ENCODE peak calls at places on chromosomes 6 and 20, in nine cellular contexts. One of them, this sample, is unnamed.

GRCh38 chr6:151436300-151436699 is 15.6 kb downstream of the RMND1 start:
- DNase-seq in heart right ventricle: no peak
- DNase-seq in AG09309: no peak
- DNase-seq in suprapubic skin: no peak
- DNase-seq in neural progenitor cell: no peak
- DNase-seq in HFF-Myc: no peak
- DNase-seq in SK-N-SH: no peak
- DNase-seq in BJ: no peak
- DNase-seq in fibroblast of lung: no peak
- DNase-seq in this sample: no peak

GRCh38 chr20:18137412-18138265 is at the start of the genes KAT14 and PET117:
- DNase-seq in AG09309: peak
- DNase-seq in SK-N-SH: peak
- DNase-seq in BJ: peak
- DNase-seq in HFF-Myc: peak
- DNase-seq in fibroblast of lung: peak
- DNase-seq in suprapubic skin: peak
- DNase-seq in neural progenitor cell: peak
- DNase-seq in heart right ventricle: peak
- DNase-seq in this sample: peak

GRCh38 chr6:148203970-148204369 is 138.7 kb upstream of the SASH1 start:
- DNase-seq in HFF-Myc: no peak
- DNase-seq in AG09309: peak
- DNase-seq in BJ: no peak
- DNase-seq in suprapubic skin: no peak
- DNase-seq in neural progenitor cell: no peak
- DNase-seq in heart right ventricle: no peak
- DNase-seq in fibroblast of lung: peak
- DNase-seq in SK-N-SH: no peak
- DNase-seq in this sample: no peak

GRCh38 chr20:20341371-20341770 is 26.5 kb upstream of the INSM1 start:
- DNase-seq in fibroblast of lung: no peak
- DNase-seq in HFF-Myc: no peak
- DNase-seq in suprapubic skin: no peak
- DNase-seq in SK-N-SH: peak
- DNase-seq in AG09309: no peak
- DNase-seq in neural progenitor cell: no peak
- DNase-seq in heart right ventricle: no peak
- DNase-seq in BJ: no peak
- DNase-seq in this sample: no peak

GRCh38 chr20:54525906-54526596 is 50.7 kb downstream of the DOK5 start:
- DNase-seq in AG09309: no peak
- DNase-seq in fibroblast of lung: peak
- DNase-seq in HFF-Myc: no peak
- DNase-seq in SK-N-SH: no peak
- DNase-seq in heart right ventricle: no peak
- DNase-seq in neural progenitor cell: peak
- DNase-seq in suprapubic skin: no peak
- DNase-seq in BJ: no peak
- DNase-seq in this sample: no peak

GRCh38 chr6:152356016-152356415 is 281.1 kb downstream of the SYNE1 start:
- DNase-seq in fibroblast of lung: no peak
- DNase-seq in HFF-Myc: no peak
- DNase-seq in neural progenitor cell: no peak
- DNase-seq in suprapubic skin: no peak
- DNase-seq in heart right ventricle: no peak
- DNase-seq in BJ: no peak
- DNase-seq in SK-N-SH: no peak
- DNase-seq in AG09309: no peak
- DNase-seq in this sample: no peak

GRCh38 chr20:54469952-54470351 is 5.4 kb upstream of the DOK5 start:
- DNase-seq in heart right ventricle: no peak
- DNase-seq in SK-N-SH: no peak
- DNase-seq in BJ: no peak
- DNase-seq in HFF-Myc: no peak
- DNase-seq in suprapubic skin: no peak
- DNase-seq in AG09309: no peak
- DNase-seq in neural progenitor cell: no peak
- DNase-seq in fibroblast of lung: no peak
- DNase-seq in this sample: no peak

GRCh38 chr20:49395183-49395582 is 87.3 kb downstream of the KCNB1 start:
- DNase-seq in suprapubic skin: peak
- DNase-seq in AG09309: no peak
- DNase-seq in HFF-Myc: no peak
- DNase-seq in SK-N-SH: no peak
- DNase-seq in fibroblast of lung: peak
- DNase-seq in heart right ventricle: no peak
- DNase-seq in neural progenitor cell: no peak
- DNase-seq in BJ: no peak
- DNase-seq in this sample: no peak

GRCh38 chr6:107330190-107330589 is 129.2 kb downstream of the PDSS2 start:
- DNase-seq in fibroblast of lung: no peak
- DNase-seq in suprapubic skin: no peak
- DNase-seq in HFF-Myc: no peak
- DNase-seq in neural progenitor cell: no peak
- DNase-seq in SK-N-SH: no peak
- DNase-seq in BJ: no peak
- DNase-seq in heart right ventricle: no peak
- DNase-seq in AG09309: no peak
- DNase-seq in this sample: no peak

GRCh38 chr20:4050581-4050980 is 35.2 kb upstream of the RNF24 start:
- DNase-seq in SK-N-SH: no peak
- DNase-seq in neural progenitor cell: no peak
- DNase-seq in heart right ventricle: no peak
- DNase-seq in fibroblast of lung: no peak
- DNase-seq in BJ: no peak
- DNase-seq in HFF-Myc: no peak
- DNase-seq in AG09309: no peak
- DNase-seq in suprapubic skin: no peak
- DNase-seq in this sample: no peak

GRCh38 chr6:167142433-167142761 is 15.4 kb downstream of the GPR31 start:
- DNase-seq in AG09309: no peak
- DNase-seq in fibroblast of lung: no peak
- DNase-seq in suprapubic skin: no peak
- DNase-seq in neural progenitor cell: no peak
- DNase-seq in HFF-Myc: no peak
- DNase-seq in heart right ventricle: no peak
- DNase-seq in BJ: no peak
- DNase-seq in SK-N-SH: no peak
- DNase-seq in this sample: no peak
- H3K4me3 ChIP-seq in AG09309: no peak
- H3K4me3 ChIP-seq in fibroblast of lung: no peak
- H3K4me3 ChIP-seq in suprapubic skin: no peak
- H3K4me3 ChIP-seq in neural progenitor cell: no peak
- H3K4me3 ChIP-seq in HFF-Myc: no peak
- H3K4me3 ChIP-seq in heart right ventricle: no peak
- H3K4me3 ChIP-seq in BJ: no peak
- H3K4me3 ChIP-seq in SK-N-SH: no peak
- H3K4me3 ChIP-seq in this sample: no peak

DNA sequence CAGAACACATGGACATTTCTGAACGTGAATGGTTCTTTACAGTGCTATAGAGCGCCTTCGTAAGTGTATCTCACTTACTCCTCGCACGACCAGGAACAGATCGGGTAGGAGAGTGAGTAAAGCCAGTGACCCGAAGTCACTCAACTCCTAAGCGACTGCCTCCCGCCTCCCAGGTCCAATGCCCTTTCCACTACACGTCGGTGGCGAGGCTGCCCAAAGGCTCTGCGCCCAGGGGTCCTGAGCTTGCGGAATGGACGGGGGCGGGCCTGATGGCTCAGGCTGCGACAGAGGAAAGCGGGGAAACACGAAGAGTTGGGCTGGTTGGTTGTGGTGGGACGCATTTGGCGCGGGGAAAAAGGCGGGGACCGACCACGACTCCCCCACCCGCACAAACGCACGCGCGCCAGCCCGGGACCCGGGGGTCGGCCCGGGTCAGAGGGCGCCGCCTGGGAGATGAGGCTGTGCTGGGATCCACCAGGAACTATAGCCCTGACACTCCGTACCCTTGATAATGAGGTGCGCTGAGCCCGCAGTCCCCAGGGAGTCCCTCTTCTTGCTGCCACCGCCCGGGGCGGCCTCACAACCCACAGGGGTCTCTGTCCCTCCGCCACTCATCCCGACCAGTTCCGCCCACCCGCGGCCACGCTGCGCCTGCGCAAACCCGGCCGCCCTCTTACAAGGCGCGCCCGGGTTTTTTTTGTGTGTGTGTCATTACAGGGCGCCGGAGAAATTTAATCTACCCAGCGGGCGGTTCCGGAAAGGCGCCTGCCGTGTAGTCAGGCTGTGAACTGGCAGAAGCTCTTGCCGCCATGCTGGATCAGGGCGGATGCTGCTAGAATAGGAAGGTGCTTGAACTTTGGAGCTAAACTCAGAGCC is at the start of gene BLOC1S5:
- DNase-seq in SK-N-SH: peak
- DNase-seq in neural progenitor cell: peak
- DNase-seq in heart right ventricle: peak
- DNase-seq in fibroblast of lung: peak
- DNase-seq in BJ: peak
- DNase-seq in HFF-Myc: peak
- DNase-seq in AG09309: peak
- DNase-seq in suprapubic skin: peak
- DNase-seq in this sample: peak
- TF ChIP-seq CTCF in SK-N-SH: peak
- TF ChIP-seq CTCF in neural progenitor cell: no peak
- TF ChIP-seq CTCF in heart right ventricle: no peak
- TF ChIP-seq CTCF in fibroblast of lung: peak
- TF ChIP-seq CTCF in BJ: peak
- TF ChIP-seq CTCF in HFF-Myc: peak
- TF ChIP-seq CTCF in AG09309: no peak
- TF ChIP-seq CTCF in suprapubic skin: no peak
- TF ChIP-seq CTCF in this sample: peak

GRCh38 chr20:59210186-59210585 is 46.6 kb downstream of the ZNF831 start:
- DNase-seq in BJ: no peak
- DNase-seq in suprapubic skin: no peak
- DNase-seq in fibroblast of lung: no peak
- DNase-seq in AG09309: no peak
- DNase-seq in HFF-Myc: no peak
- DNase-seq in SK-N-SH: no peak
- DNase-seq in heart right ventricle: no peak
- DNase-seq in neural progenitor cell: no peak
- DNase-seq in this sample: no peak

GRCh38 chr20:59207742-59208357 is 44.2 kb downstream of the ZNF831 start:
- DNase-seq in suprapubic skin: no peak
- DNase-seq in SK-N-SH: peak
- DNase-seq in heart right ventricle: peak
- DNase-seq in AG09309: no peak
- DNase-seq in BJ: no peak
- DNase-seq in fibroblast of lung: peak
- DNase-seq in neural progenitor cell: peak
- DNase-seq in HFF-Myc: no peak
- DNase-seq in this sample: peak

GRCh38 chr20:59204201-59204894 is 40.7 kb downstream of the ZNF831 start:
- DNase-seq in heart right ventricle: no peak
- DNase-seq in BJ: no peak
- DNase-seq in HFF-Myc: no peak
- DNase-seq in suprapubic skin: no peak
- DNase-seq in SK-N-SH: no peak
- DNase-seq in neural progenitor cell: no peak
- DNase-seq in fibroblast of lung: no peak
- DNase-seq in AG09309: no peak
- DNase-seq in this sample: no peak

GRCh38 chr20:59205044-59205443 is 41.4 kb downstream of the ZNF831 start:
- DNase-seq in HFF-Myc: no peak
- DNase-seq in fibroblast of lung: no peak
- DNase-seq in SK-N-SH: no peak
- DNase-seq in BJ: no peak
- DNase-seq in AG09309: no peak
- DNase-seq in suprapubic skin: no peak
- DNase-seq in heart right ventricle: no peak
- DNase-seq in neural progenitor cell: no peak
- DNase-seq in this sample: no peak

DNA sequence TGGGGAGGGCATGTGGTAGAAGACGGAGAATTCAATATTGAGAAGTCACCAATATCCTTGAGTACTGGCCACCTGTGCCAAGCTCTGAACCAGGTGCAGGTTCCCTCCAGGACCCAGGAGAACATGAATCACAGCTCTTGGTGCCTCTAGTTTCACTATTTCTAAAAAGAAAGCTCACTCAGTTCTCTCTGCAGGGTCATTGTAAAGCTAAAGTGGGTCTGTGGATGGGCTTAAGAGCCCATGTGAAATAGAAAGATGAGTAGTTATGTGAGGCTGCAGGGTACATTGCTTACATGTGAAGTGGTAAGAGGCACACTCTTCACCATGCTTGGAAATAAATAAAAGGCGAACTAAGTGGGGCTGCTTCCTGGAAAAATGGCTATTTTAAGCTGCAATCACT is 43.6 kb downstream of the ZNF831 start:
- DNase-seq in fibroblast of lung: no peak
- DNase-seq in SK-N-SH: no peak
- DNase-seq in BJ: no peak
- DNase-seq in neural progenitor cell: no peak
- DNase-seq in AG09309: no peak
- DNase-seq in HFF-Myc: no peak
- DNase-seq in heart right ventricle: no peak
- DNase-seq in suprapubic skin: no peak
- DNase-seq in this sample: no peak
- H3K4me3 ChIP-seq in fibroblast of lung: no peak
- H3K4me3 ChIP-seq in SK-N-SH: no peak
- H3K4me3 ChIP-seq in BJ: no peak
- H3K4me3 ChIP-seq in neural progenitor cell: no peak
- H3K4me3 ChIP-seq in AG09309: no peak
- H3K4me3 ChIP-seq in HFF-Myc: no peak
- H3K4me3 ChIP-seq in heart right ventricle: no peak
- H3K4me3 ChIP-seq in suprapubic skin: no peak
- H3K4me3 ChIP-seq in this sample: no peak

DNA sequence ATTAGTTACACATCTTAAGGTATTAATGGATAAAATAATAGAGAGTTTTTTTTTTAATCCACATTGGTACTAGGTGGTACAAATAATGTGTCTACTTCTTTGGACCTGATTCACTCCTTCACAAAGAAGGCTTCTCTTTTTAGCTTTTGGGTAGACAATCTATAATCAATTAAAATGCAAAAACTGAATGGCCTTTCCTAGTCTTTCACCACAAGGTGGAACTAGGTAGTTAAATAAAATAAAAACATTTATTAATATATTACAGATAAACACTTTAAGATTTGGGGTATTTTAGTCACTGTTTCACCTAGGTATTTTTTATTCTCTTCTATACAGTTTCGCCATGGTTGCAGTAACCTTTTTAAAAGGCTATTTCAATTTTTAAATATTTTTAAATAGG is 68.3 kb upstream of the DST start:
- DNase-seq in AG09309: no peak
- DNase-seq in BJ: no peak
- DNase-seq in heart right ventricle: no peak
- DNase-seq in HFF-Myc: no peak
- DNase-seq in fibroblast of lung: no peak
- DNase-seq in SK-N-SH: no peak
- DNase-seq in neural progenitor cell: no peak
- DNase-seq in suprapubic skin: no peak
- DNase-seq in this sample: no peak
- TF ChIP-seq CTCF in AG09309: no peak
- TF ChIP-seq CTCF in BJ: no peak
- TF ChIP-seq CTCF in heart right ventricle: no peak
- TF ChIP-seq CTCF in HFF-Myc: no peak
- TF ChIP-seq CTCF in fibroblast of lung: peak
- TF ChIP-seq CTCF in SK-N-SH: no peak
- TF ChIP-seq CTCF in neural progenitor cell: no peak
- TF ChIP-seq CTCF in suprapubic skin: no peak
- TF ChIP-seq CTCF in this sample: no peak